ENCODE peak calls at places on chromosomes 5 and 9, in nine cellular contexts. One of them, this sample, is unnamed.

GRCh38 chr9:130847306-130848217 is 12.5 kb downstream of the ABL1 start:
- DNase-seq in left lung: peak
- DNase-seq in lower leg skin: peak
- DNase-seq in skeletal muscle cell: peak
- DNase-seq in T-cell: no peak
- DNase-seq in endothelial cell: peak
- DNase-seq in type B pancreatic cell: no peak
- DNase-seq in NCI-H1417: no peak
- DNase-seq in NCI-H1092 treated with DMSO at 0.1 percent for 48 hours: no peak
- DNase-seq in this sample: peak

GRCh38 chr5:102341918-102342317 is 45.8 kb upstream of the SLCO4C1 start:
- DNase-seq in left lung: no peak
- DNase-seq in lower leg skin: no peak
- DNase-seq in skeletal muscle cell: no peak
- DNase-seq in T-cell: no peak
- DNase-seq in endothelial cell: no peak
- DNase-seq in type B pancreatic cell: no peak
- DNase-seq in NCI-H1417: peak
- DNase-seq in NCI-H1092 treated with DMSO at 0.1 percent for 48 hours: peak
- DNase-seq in this sample: no peak

GRCh38 chr9:138101444-138102234 is 224.1 kb downstream of the CACNA1B start:
- DNase-seq in left lung: no peak
- DNase-seq in lower leg skin: no peak
- DNase-seq in skeletal muscle cell: no peak
- DNase-seq in T-cell: no peak
- DNase-seq in endothelial cell: no peak
- DNase-seq in type B pancreatic cell: peak
- DNase-seq in NCI-H1417: no peak
- DNase-seq in NCI-H1092 treated with DMSO at 0.1 percent for 48 hours: no peak
- DNase-seq in this sample: no peak

GRCh38 chr5:159504857-159505304 is 174.6 kb upstream of the IL12B start:
- DNase-seq in left lung: peak
- DNase-seq in lower leg skin: no peak
- DNase-seq in skeletal muscle cell: peak
- DNase-seq in T-cell: no peak
- DNase-seq in endothelial cell: no peak
- DNase-seq in type B pancreatic cell: no peak
- DNase-seq in NCI-H1417: no peak
- DNase-seq in NCI-H1092 treated with DMSO at 0.1 percent for 48 hours: no peak
- DNase-seq in this sample: no peak

GRCh38 chr9:6034954-6035353 is 19.5 kb upstream of the RANBP6 start:
- DNase-seq in left lung: no peak
- DNase-seq in lower leg skin: no peak
- DNase-seq in skeletal muscle cell: no peak
- DNase-seq in T-cell: no peak
- DNase-seq in endothelial cell: no peak
- DNase-seq in type B pancreatic cell: no peak
- DNase-seq in NCI-H1417: no peak
- DNase-seq in NCI-H1092 treated with DMSO at 0.1 percent for 48 hours: no peak
- DNase-seq in this sample: no peak

GRCh38 chr9:130658893-130659698 is 5.3 kb upstream of the PRDM12 start:
- DNase-seq in left lung: no peak
- DNase-seq in lower leg skin: no peak
- DNase-seq in skeletal muscle cell: no peak
- DNase-seq in T-cell: no peak
- DNase-seq in endothelial cell: no peak
- DNase-seq in type B pancreatic cell: no peak
- DNase-seq in NCI-H1417: peak
- DNase-seq in NCI-H1092 treated with DMSO at 0.1 percent for 48 hours: no peak
- DNase-seq in this sample: no peak

GRCh38 chr5:172420215-172420934 is 34.0 kb downstream of the SH3PXD2B start:
- DNase-seq in left lung: peak
- DNase-seq in lower leg skin: peak
- DNase-seq in skeletal muscle cell: peak
- DNase-seq in T-cell: no peak
- DNase-seq in endothelial cell: no peak
- DNase-seq in type B pancreatic cell: no peak
- DNase-seq in NCI-H1417: no peak
- DNase-seq in NCI-H1092 treated with DMSO at 0.1 percent for 48 hours: no peak
- DNase-seq in this sample: peak

GRCh38 chr5:5505848-5506247 is 83.4 kb downstream of the ICE1 start:
- DNase-seq in left lung: no peak
- DNase-seq in lower leg skin: no peak
- DNase-seq in skeletal muscle cell: no peak
- DNase-seq in T-cell: no peak
- DNase-seq in endothelial cell: no peak
- DNase-seq in type B pancreatic cell: no peak
- DNase-seq in NCI-H1417: no peak
- DNase-seq in NCI-H1092 treated with DMSO at 0.1 percent for 48 hours: no peak
- DNase-seq in this sample: no peak

GRCh38 chr9:27473135-27473534 is 51.0 kb upstream of the IFNK start:
- DNase-seq in left lung: no peak
- DNase-seq in lower leg skin: peak
- DNase-seq in skeletal muscle cell: no peak
- DNase-seq in T-cell: no peak
- DNase-seq in endothelial cell: no peak
- DNase-seq in type B pancreatic cell: no peak
- DNase-seq in NCI-H1417: no peak
- DNase-seq in NCI-H1092 treated with DMSO at 0.1 percent for 48 hours: no peak
- DNase-seq in this sample: peak

GRCh38 chr9:22144226-22144625 is 135.1 kb upstream of the CDKN2B start:
- DNase-seq in left lung: no peak
- DNase-seq in lower leg skin: no peak
- DNase-seq in skeletal muscle cell: no peak
- DNase-seq in T-cell: no peak
- DNase-seq in endothelial cell: no peak
- DNase-seq in type B pancreatic cell: no peak
- DNase-seq in NCI-H1417: no peak
- DNase-seq in NCI-H1092 treated with DMSO at 0.1 percent for 48 hours: no peak
- DNase-seq in this sample: no peak

GRCh38 chr5:93039888-93040287 is 541.1 kb downstream of the NR2F1-AS1 start:
- DNase-seq in left lung: no peak
- DNase-seq in lower leg skin: no peak
- DNase-seq in skeletal muscle cell: no peak
- DNase-seq in T-cell: no peak
- DNase-seq in endothelial cell: no peak
- DNase-seq in type B pancreatic cell: no peak
- DNase-seq in NCI-H1417: peak
- DNase-seq in NCI-H1092 treated with DMSO at 0.1 percent for 48 hours: no peak
- DNase-seq in this sample: no peak

GRCh38 chr9:98009926-98010325 is 26.8 kb downstream of the ANP32B start:
- DNase-seq in left lung: no peak
- DNase-seq in lower leg skin: no peak
- DNase-seq in skeletal muscle cell: no peak
- DNase-seq in T-cell: no peak
- DNase-seq in endothelial cell: peak
- DNase-seq in type B pancreatic cell: peak
- DNase-seq in NCI-H1417: no peak
- DNase-seq in NCI-H1092 treated with DMSO at 0.1 percent for 48 hours: no peak
- DNase-seq in this sample: no peak

GRCh38 chr5:138954257-138955012 is 79.3 kb upstream of the LRRTM2 start:
- DNase-seq in left lung: peak
- DNase-seq in lower leg skin: no peak
- DNase-seq in skeletal muscle cell: no peak
- DNase-seq in T-cell: no peak
- DNase-seq in endothelial cell: no peak
- DNase-seq in type B pancreatic cell: no peak
- DNase-seq in NCI-H1417: no peak
- DNase-seq in NCI-H1092 treated with DMSO at 0.1 percent for 48 hours: no peak
- DNase-seq in this sample: no peak

GRCh38 chr5:66848749-66849641 is 252.8 kb downstream of the MAST4 start:
- DNase-seq in left lung: no peak
- DNase-seq in lower leg skin: no peak
- DNase-seq in skeletal muscle cell: peak
- DNase-seq in T-cell: no peak
- DNase-seq in endothelial cell: no peak
- DNase-seq in type B pancreatic cell: no peak
- DNase-seq in NCI-H1417: no peak
- DNase-seq in NCI-H1092 treated with DMSO at 0.1 percent for 48 hours: no peak
- DNase-seq in this sample: no peak

GRCh38 chr5:126534543-126534942 is 60.5 kb downstream of the ALDH7A1 start:
- DNase-seq in left lung: no peak
- DNase-seq in lower leg skin: no peak
- DNase-seq in skeletal muscle cell: no peak
- DNase-seq in T-cell: no peak
- DNase-seq in endothelial cell: no peak
- DNase-seq in type B pancreatic cell: no peak
- DNase-seq in NCI-H1417: no peak
- DNase-seq in NCI-H1092 treated with DMSO at 0.1 percent for 48 hours: no peak
- DNase-seq in this sample: no peak

GRCh38 chr5:38165435-38165834 is 92.9 kb upstream of the EGFLAM start:
- DNase-seq in left lung: no peak
- DNase-seq in lower leg skin: no peak
- DNase-seq in skeletal muscle cell: no peak
- DNase-seq in T-cell: no peak
- DNase-seq in endothelial cell: no peak
- DNase-seq in type B pancreatic cell: no peak
- DNase-seq in NCI-H1417: no peak
- DNase-seq in NCI-H1092 treated with DMSO at 0.1 percent for 48 hours: no peak
- DNase-seq in this sample: no peak

GRCh38 chr5:87885727-87886126 is 382.9 kb downstream of the TMEM161B start:
- DNase-seq in left lung: no peak
- DNase-seq in lower leg skin: no peak
- DNase-seq in skeletal muscle cell: no peak
- DNase-seq in T-cell: no peak
- DNase-seq in endothelial cell: no peak
- DNase-seq in type B pancreatic cell: no peak
- DNase-seq in NCI-H1417: peak
- DNase-seq in NCI-H1092 treated with DMSO at 0.1 percent for 48 hours: no peak
- DNase-seq in this sample: no peak

GRCh38 chr9:83733739-83734138 is 26.0 kb upstream of the UBQLN1 start:
- DNase-seq in left lung: no peak
- DNase-seq in lower leg skin: no peak
- DNase-seq in skeletal muscle cell: no peak
- DNase-seq in T-cell: no peak
- DNase-seq in endothelial cell: no peak
- DNase-seq in type B pancreatic cell: no peak
- DNase-seq in NCI-H1417: no peak
- DNase-seq in NCI-H1092 treated with DMSO at 0.1 percent for 48 hours: no peak
- DNase-seq in this sample: no peak

GRCh38 chr9:87678650-87679355 is 47.1 kb upstream of the CTSL start:
- DNase-seq in left lung: no peak
- DNase-seq in lower leg skin: peak
- DNase-seq in skeletal muscle cell: no peak
- DNase-seq in T-cell: no peak
- DNase-seq in endothelial cell: peak
- DNase-seq in type B pancreatic cell: peak
- DNase-seq in NCI-H1417: peak
- DNase-seq in NCI-H1092 treated with DMSO at 0.1 percent for 48 hours: peak
- DNase-seq in this sample: no peak

GRCh38 chr5:87266914-87267573 is 639 bp upstream of the RASA1 start:
- DNase-seq in left lung: no peak
- DNase-seq in lower leg skin: no peak
- DNase-seq in skeletal muscle cell: no peak
- DNase-seq in T-cell: no peak
- DNase-seq in endothelial cell: no peak
- DNase-seq in type B pancreatic cell: no peak
- DNase-seq in NCI-H1417: no peak
- DNase-seq in NCI-H1092 treated with DMSO at 0.1 percent for 48 hours: peak
- DNase-seq in this sample: no peak

GRCh38 chr5:136811551-136811950 is 446.2 kb upstream of the TRPC7 start:
- DNase-seq in left lung: no peak
- DNase-seq in lower leg skin: no peak
- DNase-seq in skeletal muscle cell: peak
- DNase-seq in T-cell: no peak
- DNase-seq in endothelial cell: no peak
- DNase-seq in type B pancreatic cell: no peak
- DNase-seq in NCI-H1417: no peak
- DNase-seq in NCI-H1092 treated with DMSO at 0.1 percent for 48 hours: no peak
- DNase-seq in this sample: no peak

GRCh38 chr5:302951-303350 is 18.6 kb upstream of the AHRR start:
- DNase-seq in left lung: peak
- DNase-seq in lower leg skin: no peak
- DNase-seq in skeletal muscle cell: no peak
- DNase-seq in T-cell: no peak
- DNase-seq in endothelial cell: no peak
- DNase-seq in type B pancreatic cell: no peak
- DNase-seq in NCI-H1417: no peak
- DNase-seq in NCI-H1092 treated with DMSO at 0.1 percent for 48 hours: no peak
- DNase-seq in this sample: no peak

GRCh38 chr5:97383996-97384395 is 200.9 kb upstream of the RIOK2 start:
- DNase-seq in left lung: no peak
- DNase-seq in lower leg skin: no peak
- DNase-seq in skeletal muscle cell: no peak
- DNase-seq in T-cell: no peak
- DNase-seq in endothelial cell: no peak
- DNase-seq in type B pancreatic cell: no peak
- DNase-seq in NCI-H1417: no peak
- DNase-seq in NCI-H1092 treated with DMSO at 0.1 percent for 48 hours: no peak
- DNase-seq in this sample: no peak

GRCh38 chr5:107864793-107865192 is 194.1 kb upstream of the EFNA5 start:
- DNase-seq in left lung: no peak
- DNase-seq in lower leg skin: no peak
- DNase-seq in skeletal muscle cell: peak
- DNase-seq in T-cell: no peak
- DNase-seq in endothelial cell: no peak
- DNase-seq in type B pancreatic cell: no peak
- DNase-seq in NCI-H1417: no peak
- DNase-seq in NCI-H1092 treated with DMSO at 0.1 percent for 48 hours: no peak
- DNase-seq in this sample: no peak

GRCh38 chr5:111133436-111133751 is 41.2 kb downstream of the WDR36 start:
- DNase-seq in left lung: no peak
- DNase-seq in lower leg skin: no peak
- DNase-seq in skeletal muscle cell: no peak
- DNase-seq in T-cell: no peak
- DNase-seq in endothelial cell: no peak
- DNase-seq in type B pancreatic cell: no peak
- DNase-seq in NCI-H1417: no peak
- DNase-seq in NCI-H1092 treated with DMSO at 0.1 percent for 48 hours: no peak
- DNase-seq in this sample: no peak

GRCh38 chr5:171785517-171785916 is at the start of gene SMIM23:
- DNase-seq in left lung: no peak
- DNase-seq in lower leg skin: no peak
- DNase-seq in skeletal muscle cell: no peak
- DNase-seq in T-cell: no peak
- DNase-seq in endothelial cell: no peak
- DNase-seq in type B pancreatic cell: no peak
- DNase-seq in NCI-H1417: peak
- DNase-seq in NCI-H1092 treated with DMSO at 0.1 percent for 48 hours: no peak
- DNase-seq in this sample: no peak

GRCh38 chr9:122346478-122347347 is 24.1 kb upstream of the PTGS1 start:
- DNase-seq in left lung: no peak
- DNase-seq in lower leg skin: no peak
- DNase-seq in skeletal muscle cell: no peak
- DNase-seq in T-cell: no peak
- DNase-seq in endothelial cell: peak
- DNase-seq in type B pancreatic cell: no peak
- DNase-seq in NCI-H1417: peak
- DNase-seq in NCI-H1092 treated with DMSO at 0.1 percent for 48 hours: peak
- DNase-seq in this sample: no peak

GRCh38 chr9:130450344-130451003 is 5.7 kb downstream of the ASS1 start:
- DNase-seq in left lung: no peak
- DNase-seq in lower leg skin: no peak
- DNase-seq in skeletal muscle cell: no peak
- DNase-seq in T-cell: no peak
- DNase-seq in endothelial cell: no peak
- DNase-seq in type B pancreatic cell: no peak
- DNase-seq in NCI-H1417: peak
- DNase-seq in NCI-H1092 treated with DMSO at 0.1 percent for 48 hours: no peak
- DNase-seq in this sample: no peak

GRCh38 chr9:7982907-7983306 is 183.3 kb upstream of the DMAC1 start:
- DNase-seq in left lung: no peak
- DNase-seq in lower leg skin: no peak
- DNase-seq in skeletal muscle cell: no peak
- DNase-seq in T-cell: no peak
- DNase-seq in endothelial cell: no peak
- DNase-seq in type B pancreatic cell: no peak
- DNase-seq in NCI-H1417: peak
- DNase-seq in NCI-H1092 treated with DMSO at 0.1 percent for 48 hours: no peak
- DNase-seq in this sample: no peak

GRCh38 chr5:143887302-143887638 is 75.3 kb downstream of the HMHB1 start:
- DNase-seq in left lung: peak
- DNase-seq in lower leg skin: no peak
- DNase-seq in skeletal muscle cell: peak
- DNase-seq in T-cell: no peak
- DNase-seq in endothelial cell: no peak
- DNase-seq in type B pancreatic cell: no peak
- DNase-seq in NCI-H1417: peak
- DNase-seq in NCI-H1092 treated with DMSO at 0.1 percent for 48 hours: peak
- DNase-seq in this sample: peak

GRCh38 chr5:13252701-13253100 is 691.8 kb downstream of the DNAH5 start:
- DNase-seq in left lung: no peak
- DNase-seq in lower leg skin: no peak
- DNase-seq in skeletal muscle cell: no peak
- DNase-seq in T-cell: no peak
- DNase-seq in endothelial cell: no peak
- DNase-seq in type B pancreatic cell: no peak
- DNase-seq in NCI-H1417: no peak
- DNase-seq in NCI-H1092 treated with DMSO at 0.1 percent for 48 hours: no peak
- DNase-seq in this sample: no peak

This sample was measured in thoracic aorta.